ENCODE peak calls at places on chromosomes 6 and 20, in four cellular contexts. One of them, this sample, is unnamed.

GRCh38 chr6:18147160-18147559 is 7.7 kb downstream of the TPMT start:
- DNase-seq in K562: no peak
- DNase-seq in HepG2: peak
- DNase-seq in H1: no peak
- DNase-seq in this sample: no peak

GRCh38 chr6:166617359-166617758 is 9.7 kb downstream of the RPS6KA2 start:
- DNase-seq in HepG2: no peak
- DNase-seq in K562: no peak
- DNase-seq in H1: peak
- DNase-seq in this sample: no peak

GRCh38 chr20:58328836-58329235 is 19.3 kb downstream of the RAB22A start:
- DNase-seq in K562: no peak
- DNase-seq in HepG2: no peak
- DNase-seq in H1: no peak
- DNase-seq in this sample: no peak

GRCh38 chr20:3082306-3082951 is 2.1 kb downstream of the AVP start:
- DNase-seq in H1: no peak
- DNase-seq in HepG2: no peak
- DNase-seq in K562: no peak
- DNase-seq in this sample: no peak

GRCh38 chr6:710601-711571 is 17.9 kb upstream of the EXOC2 start:
- DNase-seq in HepG2: no peak
- DNase-seq in H1: peak
- DNase-seq in K562: peak
- DNase-seq in this sample: peak

GRCh38 chr6:42790549-42791181 is 8.8 kb downstream of the BICRAL start:
- DNase-seq in HepG2: no peak
- DNase-seq in H1: no peak
- DNase-seq in K562: no peak
- DNase-seq in this sample: no peak

GRCh38 chr20:20759132-20759531 is 46.7 kb upstream of the RALGAPA2 start:
- DNase-seq in H1: no peak
- DNase-seq in HepG2: peak
- DNase-seq in K562: no peak
- DNase-seq in this sample: no peak

GRCh38 chr6:136408205-136408604 is 118.6 kb upstream of the BCLAF1 start:
- DNase-seq in H1: no peak
- DNase-seq in HepG2: no peak
- DNase-seq in K562: no peak
- DNase-seq in this sample: no peak

GRCh38 chr20:3935295-3935955 is 46.2 kb downstream of the PANK2 start:
- DNase-seq in K562: no peak
- DNase-seq in HepG2: no peak
- DNase-seq in H1: no peak
- DNase-seq in this sample: no peak

GRCh38 chr6:40349566-40350192 is 237.5 kb downstream of the LRFN2 start:
- DNase-seq in HepG2: no peak
- DNase-seq in H1: peak
- DNase-seq in K562: peak
- DNase-seq in this sample: no peak

GRCh38 chr6:108168501-108168979 is 2.7 kb downstream of the NR2E1 start:
- DNase-seq in K562: no peak
- DNase-seq in HepG2: peak
- DNase-seq in H1: peak
- DNase-seq in this sample: no peak

GRCh38 chr6:11251553-11252358 is 19.3 kb upstream of the NEDD9 start:
- DNase-seq in K562: no peak
- DNase-seq in H1: no peak
- DNase-seq in HepG2: peak
- DNase-seq in this sample: no peak

GRCh38 chr6:156854466-156855161 is 77.4 kb downstream of the ARID1B start:
- DNase-seq in K562: peak
- DNase-seq in H1: no peak
- DNase-seq in HepG2: no peak
- DNase-seq in this sample: no peak

GRCh38 chr20:4682682-4683081 is 39.0 kb upstream of the PRND start:
- DNase-seq in H1: no peak
- DNase-seq in HepG2: no peak
- DNase-seq in K562: no peak
- DNase-seq in this sample: no peak

GRCh38 chr20:51533291-51534172 is 9.0 kb downstream of the NFATC2 start:
- DNase-seq in HepG2: peak
- DNase-seq in H1: no peak
- DNase-seq in K562: no peak
- DNase-seq in this sample: no peak

GRCh38 chr20:45918182-45918737 is 6.3 kb upstream of the PLTP start:
- DNase-seq in K562: no peak
- DNase-seq in H1: no peak
- DNase-seq in HepG2: no peak
- DNase-seq in this sample: no peak

GRCh38 chr6:88722691-88723090 is 240.7 kb downstream of the RNGTT start:
- DNase-seq in H1: no peak
- DNase-seq in K562: no peak
- DNase-seq in HepG2: no peak
- DNase-seq in this sample: no peak

GRCh38 chr6:98839788-98840361 is 5.5 kb downstream of the POU3F2 start:
- DNase-seq in K562: no peak
- DNase-seq in HepG2: peak
- DNase-seq in H1: no peak
- DNase-seq in this sample: no peak

GRCh38 chr6:45997875-45998506 is 17.7 kb downstream of the CLIC5 start:
- DNase-seq in H1: no peak
- DNase-seq in HepG2: no peak
- DNase-seq in K562: no peak
- DNase-seq in this sample: no peak

GRCh38 chr6:82283771-82284420 is 36.4 kb upstream of the IBTK start:
- DNase-seq in H1: peak
- DNase-seq in K562: no peak
- DNase-seq in HepG2: no peak
- DNase-seq in this sample: no peak

GRCh38 chr6:167744681-167745659 is 81.7 kb upstream of the AFDN start:
- DNase-seq in H1: no peak
- DNase-seq in HepG2: no peak
- DNase-seq in K562: no peak
- DNase-seq in this sample: no peak

GRCh38 chr6:106894978-106895702 is 79.4 kb downstream of the CD24 start:
- DNase-seq in HepG2: peak
- DNase-seq in H1: no peak
- DNase-seq in K562: peak
- DNase-seq in this sample: no peak

GRCh38 chr20:32457476-32457986 is 99.4 kb downstream of the ASXL1 start:
- DNase-seq in HepG2: no peak
- DNase-seq in H1: peak
- DNase-seq in K562: no peak
- DNase-seq in this sample: no peak

GRCh38 chr6:138514860-138515540 is 15.7 kb upstream of the NHSL1 start:
- DNase-seq in K562: no peak
- DNase-seq in H1: no peak
- DNase-seq in HepG2: no peak
- DNase-seq in this sample: no peak

GRCh38 chr20:40274912-40275654 is 414.0 kb downstream of the MAFB start:
- DNase-seq in K562: no peak
- DNase-seq in H1: no peak
- DNase-seq in HepG2: no peak
- DNase-seq in this sample: no peak

GRCh38 chr6:106069478-106069877 is 16.7 kb upstream of the PRDM1 start:
- DNase-seq in K562: no peak
- DNase-seq in HepG2: peak
- DNase-seq in H1: no peak
- DNase-seq in this sample: no peak

GRCh38 chr6:111614833-111615582 is 9.3 kb upstream of the TRAF3IP2 start:
- DNase-seq in HepG2: peak
- DNase-seq in K562: peak
- DNase-seq in H1: peak
- DNase-seq in this sample: no peak

GRCh38 chr6:90645634-90646033 is 58.8 kb upstream of the MAP3K7 start:
- DNase-seq in K562: no peak
- DNase-seq in HepG2: no peak
- DNase-seq in H1: no peak
- DNase-seq in this sample: no peak

GRCh38 chr6:96649926-96650325 is 87.0 kb downstream of the FHL5 start:
- DNase-seq in HepG2: no peak
- DNase-seq in K562: no peak
- DNase-seq in H1: no peak
- DNase-seq in this sample: no peak

GRCh38 chr6:88339816-88340215 is 173.7 kb upstream of the CNR1 start:
- DNase-seq in H1: no peak
- DNase-seq in HepG2: no peak
- DNase-seq in K562: no peak
- DNase-seq in this sample: no peak

GRCh38 chr20:32912688-32913087 is 54.0 kb downstream of the EFCAB8 start:
- DNase-seq in H1: no peak
- DNase-seq in K562: no peak
- DNase-seq in HepG2: no peak
- DNase-seq in this sample: no peak

GRCh38 chr6:5513393-5513792 is 252.1 kb downstream of the FARS2 start:
- DNase-seq in K562: peak
- DNase-seq in H1: no peak
- DNase-seq in HepG2: no peak
- DNase-seq in this sample: no peak

GRCh38 chr20:12241065-12241464 is 323.4 kb downstream of the BTBD3 start:
- DNase-seq in K562: no peak
- DNase-seq in HepG2: no peak
- DNase-seq in H1: no peak
- DNase-seq in this sample: no peak

GRCh38 chr6:119476554-119476953 is 127.0 kb upstream of the MAN1A1 start:
- DNase-seq in K562: no peak
- DNase-seq in HepG2: no peak
- DNase-seq in H1: no peak
- DNase-seq in this sample: no peak

GRCh38 chr6:167668019-167668753 is 158.5 kb upstream of the AFDN start:
- DNase-seq in HepG2: peak
- DNase-seq in K562: no peak
- DNase-seq in H1: no peak
- DNase-seq in this sample: no peak

GRCh38 chr20:53574259-53574789 is 19.3 kb downstream of the ZNF217 start:
- DNase-seq in K562: no peak
- DNase-seq in H1: no peak
- DNase-seq in HepG2: no peak
- DNase-seq in this sample: no peak

DNA sequence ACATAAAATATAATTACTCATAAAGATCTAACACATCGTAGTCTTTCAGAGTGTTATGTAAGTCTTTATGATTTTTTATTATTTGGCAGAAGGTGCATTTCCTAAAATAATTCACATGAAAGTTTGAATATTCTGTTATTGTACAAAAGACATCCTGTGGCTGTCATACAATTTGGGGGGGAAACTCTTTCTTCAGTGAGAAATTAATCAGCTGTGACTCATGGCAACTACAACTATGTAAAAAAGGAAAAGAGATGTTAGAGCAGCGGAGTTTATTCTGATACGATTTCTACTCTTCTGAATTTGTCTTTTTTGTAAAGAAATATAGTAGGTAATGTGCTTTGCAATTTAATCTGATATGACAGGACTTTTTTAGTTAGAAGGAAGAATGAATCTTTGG is 14.2 kb downstream of the COL19A1 start:
- DNase-seq in K562: no peak
- DNase-seq in H1: no peak
- DNase-seq in HepG2: no peak
- DNase-seq in this sample: no peak
- TF ChIP-seq TAF1 in K562: no peak
- TF ChIP-seq TAF1 in H1: no peak
- TF ChIP-seq TAF1 in HepG2: no peak
- TF ChIP-seq TAF1 in this sample: no peak

GRCh38 chr6:29553268-29554057 is 6.1 kb downstream of the UBD start:
- DNase-seq in K562: no peak
- DNase-seq in H1: peak
- DNase-seq in HepG2: no peak
- DNase-seq in this sample: no peak
- TF ChIP-seq CEBPB in K562: no peak
- TF ChIP-seq CEBPB in H1: peak
- TF ChIP-seq CEBPB in HepG2: no peak
- TF ChIP-seq CEBPB in this sample: no peak

DNA sequence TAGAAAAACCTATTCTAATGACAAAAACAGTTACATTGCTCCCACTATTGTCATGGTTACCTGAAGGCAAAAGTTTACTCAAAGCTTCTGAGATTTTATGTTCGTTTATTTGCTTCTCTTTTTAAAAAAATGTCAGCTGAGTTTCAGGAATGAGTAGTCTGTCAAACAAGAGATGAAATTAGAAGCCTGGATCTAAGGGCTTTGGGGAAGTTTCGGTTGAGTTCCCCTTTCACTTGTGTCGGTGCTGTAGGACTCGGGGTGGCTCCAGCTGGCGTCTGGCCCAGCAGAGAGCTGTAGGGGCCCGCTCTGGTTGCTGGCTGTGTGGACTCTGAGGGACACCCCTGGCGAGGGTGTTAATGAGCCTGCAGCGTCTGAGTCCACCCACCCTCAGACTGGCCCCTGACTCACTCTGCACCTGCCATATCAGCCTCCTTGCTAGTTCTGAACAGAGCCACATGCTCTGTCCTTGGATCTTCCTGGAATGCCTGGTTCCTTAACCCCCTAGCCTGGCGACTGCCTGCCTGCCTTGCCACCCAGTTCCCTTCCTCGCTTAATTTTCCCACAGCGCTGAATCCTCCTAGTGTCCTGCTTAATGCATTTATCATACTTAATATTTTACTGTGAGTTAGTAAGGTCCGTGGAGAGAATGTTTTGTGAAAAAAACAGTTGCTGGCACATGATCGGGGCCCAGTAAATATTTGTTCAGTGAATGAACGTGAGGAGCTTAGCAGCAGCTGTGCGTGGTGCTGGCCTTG is 1.4 kb downstream of the DNAJC5 start:
- DNase-seq in H1: no peak
- DNase-seq in K562: peak
- DNase-seq in HepG2: peak
- DNase-seq in this sample: no peak
- TF ChIP-seq USF2 in H1: no peak
- TF ChIP-seq USF2 in K562: no peak
- TF ChIP-seq USF2 in HepG2: peak
- TF ChIP-seq USF2 in this sample: no peak

DNA sequence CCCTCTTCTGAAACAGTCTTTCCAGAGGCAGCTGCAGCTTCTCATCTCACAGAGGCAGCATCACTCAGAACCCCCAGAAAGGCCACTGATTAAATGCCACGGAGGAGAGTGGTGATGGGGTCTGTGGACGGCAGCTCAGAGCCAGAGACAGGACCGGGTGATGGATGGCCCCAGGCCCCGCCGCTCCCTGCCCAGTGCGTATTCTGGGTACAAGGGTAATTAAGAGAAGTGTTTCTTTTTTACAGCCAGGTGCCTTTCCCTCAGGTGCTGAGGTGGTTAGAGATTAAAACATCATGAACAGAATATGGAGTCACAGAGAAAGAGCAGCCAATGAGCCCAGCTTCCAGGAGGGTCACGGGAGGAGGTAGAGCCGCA is 434.5 kb downstream of the PREX1 start:
- DNase-seq in H1: no peak
- DNase-seq in K562: no peak
- DNase-seq in HepG2: no peak
- DNase-seq in this sample: no peak
- TF ChIP-seq TAF1 in H1: no peak
- TF ChIP-seq TAF1 in K562: no peak
- TF ChIP-seq TAF1 in HepG2: no peak
- TF ChIP-seq TAF1 in this sample: no peak

This sample was measured in GM12878.